ENCODE peak calls at places on chromosomes 5 and 9, in four cellular contexts. S is neuronal stem cell, X is trophoblast cell, J is mesendoderm. Z is an unnamed sample.
A peak's percentile ranks its signal among the peaks of the same experiment; 100 is the strongest.

GRCh38 chr5:111954516-111955337 is 197.7 kb upstream of the NREP start:
- DNase-seq in S (no peak), X (no peak), J (no peak), Z (no peak)

GRCh38 chr9:129750010-129750409 is 2.8 kb downstream of the PTGES start:
- DNase-seq in S (no peak), X (peak; percentile 99), J (peak; percentile 91), Z (no peak)

GRCh38 chr9:69122391-69123141 is 51.5 kb upstream of the TJP2 start:
- DNase-seq in S (peak; percentile 38), X (peak; percentile 49), J (peak; percentile 80), Z (peak; percentile 43)

GRCh38 chr9:84397822-84398221 is 57.3 kb upstream of the SLC28A3 start:
- DNase-seq in S (no peak), X (no peak), J (peak; percentile 40), Z (no peak)

GRCh38 chr5:13735686-13736085 is 208.8 kb downstream of the DNAH5 start:
- DNase-seq in S (no peak), X (no peak), J (no peak), Z (no peak)

GRCh38 chr5:79183617-79184016 is 52.3 kb upstream of the JMY start:
- DNase-seq in S (no peak), X (no peak), J (no peak), Z (no peak)

GRCh38 chr9:21677834-21678233 is 124.6 kb upstream of the MTAP start:
- DNase-seq in S (no peak), X (no peak), J (no peak), Z (no peak)

GRCh38 chr5:174608631-174609097 is 115.7 kb upstream of the MSX2 start:
- DNase-seq in S (no peak), X (no peak), J (no peak), Z (no peak)

GRCh38 chr9:5629312-5630037 is 568 bp downstream of the RIC1 start:
- DNase-seq in S (peak; percentile 17), X (peak; percentile 33), J (peak; percentile 63), Z (peak; percentile 39)

GRCh38 chr5:83321656-83322055 is 149.9 kb upstream of the VCAN start:
- DNase-seq in S (no peak), X (no peak), J (no peak), Z (no peak)

GRCh38 chr9:76109953-76110352 is 219.5 kb downstream of the PCSK5 start:
- DNase-seq in S (no peak), X (no peak), J (no peak), Z (no peak)

GRCh38 chr5:112333236-112333850 is 85.7 kb downstream of the EPB41L4A start:
- DNase-seq in S (no peak), X (no peak), J (peak; percentile 84), Z (no peak)

GRCh38 chr5:143014017-143014651 is 244.0 kb downstream of the ARHGAP26 start:
- DNase-seq in S (no peak), X (peak; percentile 13), J (peak; percentile 86), Z (peak; percentile 81)

GRCh38 chr9:121812159-121812735 is 160.8 kb downstream of the DAB2IP start:
- DNase-seq in S (no peak), X (no peak), J (no peak), Z (no peak)
- H4K8ac ChIP-seq in S (no peak overlapping the region), X (no peak overlapping the region), J (no peak overlapping the region), Z (no peak overlapping the region)

DNA sequence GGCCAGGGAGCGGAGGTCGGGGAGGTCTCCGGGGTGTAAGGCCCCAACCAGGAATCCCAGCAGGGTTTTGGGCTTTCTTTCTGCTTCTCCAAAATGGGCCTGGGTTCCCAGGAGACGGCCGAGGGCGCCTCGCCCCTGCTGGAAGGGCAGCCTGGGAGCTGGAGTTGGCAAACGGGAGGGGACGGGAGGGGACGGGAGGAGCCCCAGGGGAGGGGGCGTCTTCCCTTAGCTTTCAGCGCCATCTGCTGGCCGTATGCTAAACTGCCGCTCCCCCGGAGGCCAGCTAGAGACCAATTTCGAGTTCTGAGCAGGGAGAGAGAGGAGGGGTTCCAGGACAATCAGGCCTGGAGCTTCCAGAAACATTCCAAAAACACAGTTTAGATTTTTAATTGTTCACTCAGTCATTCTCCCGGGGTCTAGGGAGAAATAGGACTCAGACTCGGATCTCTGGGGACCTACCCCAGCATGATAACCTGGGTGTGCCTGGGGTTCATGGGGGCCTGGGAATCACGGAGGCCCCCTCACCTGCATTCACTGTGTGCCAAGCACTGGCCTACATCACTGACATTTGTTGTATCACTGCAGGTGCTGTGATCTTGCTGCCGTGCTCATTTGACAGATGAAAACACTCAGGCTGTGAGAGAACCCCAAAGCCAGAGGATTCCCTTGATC is 23.0 kb upstream of the ZBTB43 start:
- DNase-seq in S (peak; percentile 89), X (peak; percentile 61), J (peak; percentile 88), Z (peak; percentile 91)
- H4K8ac ChIP-seq in S (no peak overlapping the region), X (no peak overlapping the region), J (no peak overlapping the region), Z (no peak overlapping the region)

DNA sequence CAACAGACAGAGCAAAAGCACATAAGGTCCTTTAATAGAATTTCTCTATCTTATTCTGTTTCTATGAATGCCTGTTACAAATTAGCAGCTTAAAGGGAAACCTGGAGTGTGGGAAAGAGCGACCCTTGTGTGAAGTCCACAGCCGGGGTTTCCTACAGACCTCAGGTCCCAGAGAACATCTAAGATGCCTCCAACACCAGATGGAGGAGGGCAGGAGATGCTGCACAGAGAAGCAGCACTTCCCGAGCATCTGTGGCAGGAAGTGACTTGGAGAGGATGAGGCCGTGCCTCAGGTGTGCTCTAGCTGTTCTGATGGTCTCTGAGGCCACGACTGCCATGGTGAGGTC is 26.8 kb downstream of the IRF1 start:
- DNase-seq in S (no peak), X (no peak), J (no peak), Z (no peak)
- H4K8ac ChIP-seq in S (no peak overlapping the region), X (no peak overlapping the region), J (no peak overlapping the region), Z (no peak overlapping the region)

DNA sequence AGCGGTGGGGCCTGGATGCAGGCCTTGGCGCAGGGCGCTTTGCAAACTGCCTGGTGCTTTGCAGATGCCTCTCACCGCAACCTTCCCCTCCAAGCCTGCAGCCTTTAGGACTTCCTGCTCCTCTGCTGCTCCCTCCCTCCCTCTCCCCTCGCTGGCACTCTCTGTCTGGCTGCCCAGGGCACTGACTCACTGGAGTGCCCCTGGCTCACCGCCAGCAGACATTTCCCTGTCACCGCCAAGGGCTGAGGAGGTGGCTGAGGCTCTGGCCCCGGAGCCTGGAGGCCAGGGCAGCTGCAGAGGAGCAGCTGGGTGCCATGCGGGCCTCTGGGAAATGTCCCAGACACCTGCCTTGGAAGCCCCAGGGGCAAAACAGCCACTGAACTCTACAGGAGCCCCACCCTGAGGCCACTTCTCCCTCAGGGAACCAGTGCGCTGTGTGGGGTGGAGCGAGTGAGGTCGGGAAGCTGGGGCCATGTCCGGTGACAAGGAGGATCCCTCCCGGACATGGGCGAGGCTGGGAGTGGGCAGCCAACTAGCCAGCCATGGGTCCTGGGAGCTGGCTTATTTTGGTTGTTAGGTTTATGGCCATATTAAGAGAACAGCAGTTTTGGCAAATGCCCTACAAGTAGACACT is 53.4 kb downstream of the TENT4A start:
- DNase-seq in S (no peak), X (peak; percentile 100), J (peak; percentile 12), Z (no peak)
- H4K8ac ChIP-seq in S (no peak overlapping the region), X (no peak overlapping the region), J (no peak overlapping the region), Z (no peak overlapping the region)

GRCh38 chr5:5141011-5141599 is 975 bp downstream of the ADAMTS16 start:
- DNase-seq in S (no peak), X (no peak), J (no peak), Z (no peak)

GRCh38 chr5:5144441-5144840 is 4.3 kb downstream of the ADAMTS16 start:
- DNase-seq in S (no peak), X (no peak), J (no peak), Z (no peak)

GRCh38 chr5:5139358-5140050 is 626 bp upstream of the ADAMTS16 start:
- DNase-seq in S (peak; percentile 32), X (no peak), J (no peak), Z (peak; percentile 51)

GRCh38 chr5:5141625-5142527 is 1.7 kb downstream of the ADAMTS16 start:
- DNase-seq in S (peak; percentile 68), X (peak; percentile 25), J (peak; percentile 69), Z (no peak)

GRCh38 chr5:5140051-5141010 is at the start of gene ADAMTS16:
- DNase-seq in S (peak; percentile 49), X (no peak), J (peak; percentile 33), Z (peak; percentile 74)
- H4K8ac ChIP-seq in S (peak within 1 kb of the TSS; percentile 65), X (peak within 1 kb of the TSS; percentile 20), J (no peak within 1 kb of the TSS), Z (no peak within 1 kb of the TSS)

DNA sequence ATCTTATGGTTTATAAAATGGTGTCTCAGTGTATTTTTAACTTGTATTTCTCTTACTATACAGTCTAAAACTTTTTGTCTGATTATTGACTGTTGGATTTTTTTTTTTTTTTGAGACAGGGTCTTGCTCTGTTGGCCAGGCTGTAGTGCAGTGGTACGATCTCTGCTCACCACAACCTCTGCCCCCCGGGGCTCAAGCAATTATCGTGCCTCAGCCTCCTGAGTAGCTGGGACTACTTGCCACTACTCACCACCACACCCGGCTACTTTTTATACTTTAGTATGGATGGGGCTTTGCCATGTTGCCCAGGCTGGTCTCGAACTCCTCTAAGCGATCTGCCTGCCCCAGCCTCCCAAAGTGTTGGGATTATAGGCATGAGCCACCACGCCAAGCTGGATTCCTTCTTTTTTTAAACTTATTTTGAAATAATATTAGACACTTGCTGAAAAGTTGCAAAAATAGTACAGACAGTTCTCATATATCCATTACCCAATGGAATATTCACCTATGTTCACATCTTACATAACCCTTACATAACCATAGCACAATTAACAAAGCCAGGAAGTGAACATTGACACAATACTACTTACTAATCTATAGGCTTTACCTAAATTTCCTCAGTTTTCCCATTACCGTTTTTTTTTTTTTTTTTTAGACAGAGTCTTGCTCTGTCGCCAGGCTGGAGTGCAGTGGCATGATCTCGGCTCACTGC is 47.2 kb downstream of the STOM start:
- DNase-seq in S (no peak), X (no peak), J (no peak), Z (no peak)
- H4K8ac ChIP-seq in S (no peak overlapping the region), X (no peak overlapping the region), J (no peak overlapping the region), Z (no peak overlapping the region)